ENCODE peak calls at places on chromosomes 12 and 14, in seven cellular contexts. W is A549, Y is upper lobe of left lung, M is GM12878, U is K562, B is stomach, S is sigmoid colon. N is an unnamed sample.

GRCh38 chr12:39239484-39240143 is 203.3 kb downstream of the KIF21A start:
- DNase-seq in W (no peak), Y (no peak), M (no peak), U (no peak), B (no peak), S (no peak), N (no peak)

GRCh38 chr12:100926669-100927248 is 132.2 kb downstream of the ANO4 start:
- DNase-seq in W (no peak), Y (no peak), M (no peak), U (peak; percentile 2), B (no peak), S (no peak), N (no peak)

GRCh38 chr12:47602330-47602729 is 103.5 kb downstream of the RPAP3 start:
- DNase-seq in W (no peak), Y (no peak), M (no peak), U (no peak), B (no peak), S (no peak), N (no peak)

GRCh38 chr12:102978316-102978715 is 20.8 kb downstream of the ASCL1 start:
- DNase-seq in W (no peak), Y (no peak), M (no peak), U (no peak), B (no peak), S (no peak), N (no peak)

GRCh38 chr12:4441355-4442330 is 4.0 kb downstream of the FGF6 start:
- DNase-seq in W (no peak), Y (no peak), M (no peak), U (no peak), B (no peak), S (peak; percentile 42), N (peak; percentile 90)

GRCh38 chr12:46926536-46926935 is 100.7 kb upstream of the SLC38A4 start:
- DNase-seq in W (no peak), Y (no peak), M (no peak), U (no peak), B (no peak), S (no peak), N (no peak)

GRCh38 chr12:62434504-62435336 is 31.9 kb upstream of the MON2 start:
- DNase-seq in W (no peak), Y (no peak), M (no peak), U (no peak), B (peak; percentile 29), S (no peak), N (no peak)

GRCh38 chr12:122917508-122918227 is 21.7 kb upstream of the VPS37B start:
- DNase-seq in W (no peak), Y (no peak), M (no peak), U (peak; percentile 37), B (peak; percentile 78), S (peak; percentile 66), N (no peak)

GRCh38 chr12:119693006-119693405 is 25.1 kb downstream of the PRKAB1 start:
- DNase-seq in W (no peak), Y (no peak), M (no peak), U (no peak), B (peak; percentile 84), S (no peak), N (no peak)

GRCh38 chr12:19082365-19082911 is 47.1 kb upstream of the PLEKHA5 start:
- DNase-seq in W (no peak), Y (no peak), M (no peak), U (no peak), B (no peak), S (no peak), N (no peak)

GRCh38 chr14:89451229-89451628 is 34.2 kb upstream of the FOXN3 start:
- DNase-seq in W (no peak), Y (no peak), M (no peak), U (no peak), B (no peak), S (peak; percentile 12), N (no peak)

GRCh38 chr14:34678306-34678705 is 36.1 kb downstream of the CFL2 start:
- DNase-seq in W (no peak), Y (no peak), M (no peak), U (no peak), B (no peak), S (no peak), N (no peak)

GRCh38 chr12:89108265-89108664 is 244.0 kb downstream of the DUSP6 start:
- DNase-seq in W (no peak), Y (no peak), M (no peak), U (no peak), B (no peak), S (no peak), N (no peak)

GRCh38 chr12:15152864-15153263 is 68.4 kb downstream of the RERG start:
- DNase-seq in W (no peak), Y (no peak), M (no peak), U (no peak), B (no peak), S (no peak), N (no peak)

GRCh38 chr12:79438480-79439178 is 252.1 kb downstream of the PAWR start:
- DNase-seq in W (no peak), Y (no peak), M (no peak), U (no peak), B (no peak), S (no peak), N (no peak)

GRCh38 chr12:121713257-121714155 is 954 bp downstream of the TMEM120B start:
- DNase-seq in W (no peak), Y (no peak), M (no peak), U (peak; percentile 46), B (no peak), S (peak; percentile 76), N (no peak)

GRCh38 chr14:71566276-71566675 is 366.0 kb upstream of the RGS6 start:
- DNase-seq in W (no peak), Y (no peak), M (peak; percentile 81), U (no peak), B (no peak), S (no peak), N (no peak)

DNA sequence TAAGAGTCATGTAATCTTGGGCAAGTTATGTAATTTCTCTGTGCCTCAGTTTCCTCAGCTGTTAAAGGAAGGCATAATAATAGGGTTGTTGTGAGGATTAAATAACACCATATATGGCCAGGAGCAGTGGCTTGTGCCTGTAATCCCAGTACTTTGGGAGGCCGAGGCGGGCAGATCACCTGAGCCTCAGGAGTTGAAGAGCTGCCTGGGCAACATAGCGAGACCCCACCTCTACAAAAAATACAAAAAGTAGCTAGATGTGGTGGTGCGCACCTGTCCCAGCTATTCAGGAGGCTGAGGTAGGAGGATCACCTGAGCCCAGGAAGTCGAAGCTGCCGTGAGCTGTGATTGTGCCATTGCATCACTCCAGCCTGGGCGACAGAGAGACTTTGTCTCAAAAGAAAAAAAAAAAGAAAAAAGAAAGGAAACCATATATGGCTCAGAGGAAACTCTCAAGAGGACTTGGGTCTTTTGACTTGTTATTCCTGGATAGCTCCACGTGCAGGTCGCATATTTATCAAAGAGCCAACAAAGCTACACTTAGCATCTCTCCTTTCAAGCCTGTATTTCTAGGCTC is 6.9 kb downstream of the GPRC5A start:
- DNase-seq in W (no peak), Y (no peak), M (no peak), U (no peak), B (no peak), S (no peak), N (no peak)
- H3K4me1 ChIP-seq in W (peaks cover 92% of the 10 kb centered on the region), Y (peaks cover 33% of the 10 kb centered on the region), M (no peaks in the 10 kb centered on the region), U (no peaks in the 10 kb centered on the region), B (peaks cover 15% of the 10 kb centered on the region), S (no peaks in the 10 kb centered on the region), N (peaks cover 17% of the 10 kb centered on the region)

GRCh38 chr12:124609041-124609984 is 41.9 kb upstream of the NCOR2 start:
- DNase-seq in W (peak; percentile 36), Y (peak; percentile 94), M (peak; percentile 52), U (peak; percentile 78), B (peak; percentile 99), S (peak; percentile 90), N (no peak)
- TF ChIP-seq EP300 in W (peak; percentile 29), Y (no peak), M (no peak), U (no peak), B (no peak), S (no peak), N (no peak)

GRCh38 chr12:54374555-54375257 is 9.8 kb downstream of the ZNF385A start:
- DNase-seq in W (no peak), Y (no peak), M (no peak), U (no peak), B (no peak), S (no peak), N (no peak)
- H3K4me1 ChIP-seq in W (peaks cover 68% of the 10 kb centered on the region), Y (peaks cover 37% of the 10 kb centered on the region), M (peaks cover 8% of the 10 kb centered on the region), U (peaks cover 52% of the 10 kb centered on the region), B (peaks cover 62% of the 10 kb centered on the region), S (peaks cover 42% of the 10 kb centered on the region), N (peaks cover 85% of the 10 kb centered on the region)

DNA sequence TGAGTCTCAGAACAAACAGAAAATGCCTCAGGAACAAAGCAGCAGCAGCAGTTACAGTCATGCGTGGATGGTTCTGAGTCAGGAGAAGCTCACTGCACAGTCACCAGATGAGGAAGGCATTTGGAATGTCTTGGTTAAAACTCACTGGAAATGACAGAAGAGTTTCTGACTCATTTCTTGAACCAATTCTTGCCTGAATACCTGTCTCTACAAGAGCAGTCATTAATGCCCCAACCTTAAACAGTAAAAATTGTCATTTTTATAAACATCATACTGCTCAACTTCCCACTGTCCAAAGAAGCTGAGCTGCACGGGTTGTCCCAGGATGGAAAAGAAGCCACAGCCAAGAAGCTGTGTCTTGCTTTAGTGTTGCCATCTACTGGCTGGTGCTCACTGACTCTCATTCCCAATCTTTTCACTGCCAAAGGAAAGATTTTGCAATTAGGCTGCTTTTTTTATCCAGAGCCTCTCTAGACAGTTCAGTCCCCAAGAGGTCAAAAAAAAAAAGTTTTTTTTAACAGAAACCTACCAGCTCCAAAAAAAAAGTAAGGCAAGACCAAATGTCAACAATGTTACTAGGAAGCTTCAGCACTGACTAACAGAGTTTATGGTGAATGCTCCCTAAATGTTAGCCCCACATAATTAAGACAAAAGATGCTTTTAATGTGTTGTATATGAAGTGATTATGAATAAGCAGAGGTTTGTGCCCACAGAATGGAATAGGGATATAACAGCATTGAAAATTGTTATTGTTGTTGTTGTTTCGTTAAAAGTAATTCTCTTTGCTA is 40.4 kb downstream of the KICS2 start:
- DNase-seq in W (peak; percentile 69), Y (no peak), M (no peak), U (peak; percentile 17), B (peak; percentile 44), S (peak; percentile 79), N (no peak)
- TF ChIP-seq EP300 in W (peak; percentile 28), Y (no peak), M (no peak), U (no peak), B (no peak), S (no peak), N (no peak)